ENCODE peak calls at places on chromosomes 7 and 10, in nine cellular contexts. P is adrenal gland; S is foreskin fibroblast; L is CD8-positive, alpha-beta T cell; M is Calu3; A is dorsolateral prefrontal cortex; K is OCI-LY7; O is mesothelial cell of epicardium; E is epithelial cell of esophagus. F is an unnamed sample.

GRCh38 chr10:101223274-101224059 is 5.8 kb downstream of the LBX1 start:
- DNase-seq in P (no peak), S (no peak), L (no peak), M (no peak), A (no peak), K (no peak), O (no peak), E (no peak), F (no peak)

GRCh38 chr7:6375346-6376101 is 72.2 kb downstream of the DAGLB start:
- DNase-seq in P (no peak), S (no peak), L (no peak), M (no peak), A (no peak), K (peak), O (no peak), E (no peak), F (no peak)

GRCh38 chr10:12419279-12419847 is 70.0 kb downstream of the CAMK1D start:
- DNase-seq in P (no peak), S (peak), L (peak), M (peak), A (no peak), K (no peak), O (no peak), E (peak), F (no peak)

GRCh38 chr7:26440993-26441636 is 149.5 kb downstream of the SNX10 start:
- DNase-seq in P (no peak), S (no peak), L (no peak), M (no peak), A (no peak), K (no peak), O (peak), E (no peak), F (no peak)

GRCh38 chr7:99699946-99700345 is 20.1 kb upstream of the CYP3A5 start:
- DNase-seq in P (no peak), S (no peak), L (no peak), M (no peak), A (no peak), K (no peak), O (no peak), E (no peak), F (no peak)

GRCh38 chr10:100747061-100747825 is 1.9 kb downstream of the PAX2 start:
- DNase-seq in P (no peak), S (no peak), L (no peak), M (no peak), A (no peak), K (no peak), O (no peak), E (no peak), F (no peak)

GRCh38 chr10:116185199-116185598 is 87.8 kb downstream of the GFRA1 start:
- DNase-seq in P (no peak), S (no peak), L (no peak), M (no peak), A (no peak), K (no peak), O (no peak), E (no peak), F (no peak)

GRCh38 chr10:48612241-48612943 is 7.5 kb upstream of the ARHGAP22 start:
- DNase-seq in P (no peak), S (peak), L (no peak), M (no peak), A (no peak), K (no peak), O (no peak), E (no peak), F (no peak)

GRCh38 chr10:101817542-101818118 is 614 bp downstream of the OGA start:
- DNase-seq in P (peak), S (peak), L (no peak), M (peak), A (peak), K (peak), O (no peak), E (peak), F (no peak)

GRCh38 chr7:68994841-68995240 is 603.4 kb upstream of the AUTS2 start:
- DNase-seq in P (no peak), S (no peak), L (no peak), M (no peak), A (no peak), K (no peak), O (no peak), E (no peak), F (no peak)

GRCh38 chr10:35639651-35640311 is 2.3 kb downstream of the FZD8 start:
- DNase-seq in P (no peak), S (no peak), L (no peak), M (no peak), A (no peak), K (no peak), O (peak), E (peak), F (peak)

GRCh38 chr7:95690367-95690947 is 81.9 kb upstream of the DYNC1I1 start:
- DNase-seq in P (peak), S (peak), L (no peak), M (peak), A (no peak), K (peak), O (no peak), E (peak), F (no peak)

GRCh38 chr10:116828121-116828520 is 21.2 kb upstream of the ENO4 start:
- DNase-seq in P (no peak), S (no peak), L (no peak), M (no peak), A (no peak), K (no peak), O (no peak), E (no peak), F (no peak)

GRCh38 chr7:95199779-95200558 is 124.4 kb downstream of the PON1 start:
- DNase-seq in P (peak), S (peak), L (no peak), M (peak), A (peak), K (peak), O (no peak), E (peak), F (no peak)

GRCh38 chr7:158362912-158363905 is 224.4 kb downstream of the PTPRN2 start:
- DNase-seq in P (no peak), S (no peak), L (no peak), M (no peak), A (no peak), K (no peak), O (no peak), E (no peak), F (peak)

GRCh38 chr10:43193496-43194080 is 55.3 kb downstream of the CSGALNACT2 start:
- DNase-seq in P (no peak), S (no peak), L (no peak), M (no peak), A (no peak), K (no peak), O (no peak), E (no peak), F (no peak)

GRCh38 chr10:59006511-59007306 is 169.7 kb upstream of the PHYHIPL start:
- DNase-seq in P (peak), S (peak), L (no peak), M (peak), A (no peak), K (no peak), O (no peak), E (peak), F (no peak)

GRCh38 chr10:110918269-110918632 is 729 bp downstream of the BBIP1 start:
- DNase-seq in P (no peak), S (peak), L (peak), M (peak), A (peak), K (no peak), O (peak), E (peak), F (no peak)

GRCh38 chr10:100008708-100009282 is 952 bp downstream of the DNMBP start:
- DNase-seq in P (no peak), S (no peak), L (no peak), M (no peak), A (no peak), K (peak), O (no peak), E (peak), F (no peak)

GRCh38 chr7:55545496-55545895 is 26.8 kb downstream of the VOPP1 start:
- DNase-seq in P (peak), S (peak), L (no peak), M (no peak), A (peak), K (no peak), O (no peak), E (peak), F (no peak)

GRCh38 chr7:23471090-23471859 is 984 bp upstream of the IGF2BP3 start:
- DNase-seq in P (no peak), S (peak), L (no peak), M (peak), A (no peak), K (peak), O (peak), E (peak), F (peak)

GRCh38 chr10:48656928-48657327 is 27.7 kb upstream of the WDFY4 start:
- DNase-seq in P (no peak), S (no peak), L (no peak), M (no peak), A (no peak), K (no peak), O (no peak), E (no peak), F (no peak)

GRCh38 chr10:124316316-124316715 is 102.4 kb downstream of the OAT start:
- DNase-seq in P (no peak), S (no peak), L (no peak), M (no peak), A (no peak), K (no peak), O (no peak), E (no peak), F (no peak)

GRCh38 chr7:43569424-43569823 is 13.5 kb upstream of the STK17A start:
- DNase-seq in P (no peak), S (peak), L (no peak), M (no peak), A (no peak), K (no peak), O (no peak), E (peak), F (no peak)

GRCh38 chr10:43825421-43825820 is 176.7 kb upstream of the ZNF32 start:
- DNase-seq in P (no peak), S (no peak), L (no peak), M (no peak), A (no peak), K (no peak), O (no peak), E (no peak), F (no peak)

DNA sequence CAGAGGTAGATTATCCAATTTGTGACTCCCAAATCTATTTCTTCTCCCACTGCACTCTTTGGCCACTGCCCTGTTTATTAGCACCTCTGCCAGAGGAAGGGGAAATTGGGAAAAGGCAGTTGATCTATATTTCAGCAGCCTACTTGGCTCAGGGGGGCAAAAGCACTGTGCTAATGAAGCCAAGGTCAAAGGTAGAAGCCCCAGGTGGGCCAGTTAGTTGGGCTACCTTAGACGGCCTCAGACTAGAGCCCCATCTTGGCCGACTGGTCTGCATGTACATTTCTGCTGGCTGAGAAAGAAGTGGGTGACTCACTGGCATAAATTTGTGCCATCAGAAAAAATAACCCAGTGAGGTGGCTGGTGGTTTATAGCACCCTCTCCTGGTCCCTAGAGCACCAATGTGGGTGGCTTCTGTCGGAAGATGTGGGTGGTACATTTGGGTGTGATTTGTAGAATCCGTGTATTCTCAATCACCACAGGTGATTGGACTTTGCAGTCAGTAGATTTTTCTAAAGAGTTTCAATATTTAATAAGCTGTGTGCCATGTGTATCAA is 293.3 kb upstream of the MKI67 start:
- DNase-seq in P (no peak), S (no peak), L (no peak), M (no peak), A (no peak), K (no peak), O (no peak), E (no peak), F (no peak)
- TF ChIP-seq CTCF in P (no peak), S (no peak), L (no peak), M (no peak), A (no peak), K (no peak), O (no peak), E (no peak), F (no peak)

GRCh38 chr10:77967611-77968022 is 41.1 kb upstream of the DLG5 start:
- DNase-seq in P (no peak), S (no peak), L (no peak), M (no peak), A (no peak), K (no peak), O (no peak), E (no peak), F (peak)

GRCh38 chr10:77962350-77963146 is 36.0 kb upstream of the DLG5 start:
- DNase-seq in P (no peak), S (no peak), L (no peak), M (no peak), A (no peak), K (no peak), O (no peak), E (no peak), F (no peak)

GRCh38 chr10:77963901-77964300 is 37.3 kb upstream of the DLG5 start:
- DNase-seq in P (no peak), S (no peak), L (no peak), M (no peak), A (no peak), K (no peak), O (no peak), E (no peak), F (no peak)

GRCh38 chr10:77961668-77962067 is 35.1 kb upstream of the DLG5 start:
- DNase-seq in P (no peak), S (no peak), L (no peak), M (no peak), A (no peak), K (no peak), O (no peak), E (no peak), F (no peak)

DNA sequence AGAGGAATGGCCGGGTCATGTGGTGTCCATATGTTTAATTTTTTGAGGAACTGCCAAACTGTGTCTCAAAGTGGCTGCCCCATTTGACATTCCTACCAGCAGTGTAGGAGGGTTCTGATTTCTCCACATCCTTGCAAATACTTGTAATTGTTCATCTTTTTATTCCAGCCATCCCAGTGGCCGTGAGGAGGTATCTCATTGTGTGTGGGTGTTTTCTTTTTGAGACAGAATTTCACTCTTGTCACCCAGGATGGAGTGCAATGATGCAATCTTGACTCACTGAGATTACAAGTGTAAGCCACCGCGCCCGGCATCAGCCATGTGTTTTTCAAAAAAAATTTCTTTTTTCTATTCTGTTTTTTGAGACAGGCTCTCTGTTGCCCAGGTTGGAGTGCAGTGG is 38.7 kb upstream of the DLG5 start:
- DNase-seq in P (peak), S (peak), L (no peak), M (no peak), A (no peak), K (no peak), O (no peak), E (peak), F (no peak)
- TF ChIP-seq CTCF in P (no peak), S (peak), L (no peak), M (no peak), A (no peak), K (no peak), O (no peak), E (no peak), F (no peak)

GRCh38 chr10:109866168-109866994 is 56.9 kb downstream of the XPNPEP1 start:
- DNase-seq in P (peak), S (no peak), L (no peak), M (no peak), A (no peak), K (peak), O (no peak), E (no peak), F (no peak)
- TF ChIP-seq CTCF in P (no peak), S (peak), L (no peak), M (peak), A (no peak), K (peak), O (peak), E (peak), F (peak)

DNA sequence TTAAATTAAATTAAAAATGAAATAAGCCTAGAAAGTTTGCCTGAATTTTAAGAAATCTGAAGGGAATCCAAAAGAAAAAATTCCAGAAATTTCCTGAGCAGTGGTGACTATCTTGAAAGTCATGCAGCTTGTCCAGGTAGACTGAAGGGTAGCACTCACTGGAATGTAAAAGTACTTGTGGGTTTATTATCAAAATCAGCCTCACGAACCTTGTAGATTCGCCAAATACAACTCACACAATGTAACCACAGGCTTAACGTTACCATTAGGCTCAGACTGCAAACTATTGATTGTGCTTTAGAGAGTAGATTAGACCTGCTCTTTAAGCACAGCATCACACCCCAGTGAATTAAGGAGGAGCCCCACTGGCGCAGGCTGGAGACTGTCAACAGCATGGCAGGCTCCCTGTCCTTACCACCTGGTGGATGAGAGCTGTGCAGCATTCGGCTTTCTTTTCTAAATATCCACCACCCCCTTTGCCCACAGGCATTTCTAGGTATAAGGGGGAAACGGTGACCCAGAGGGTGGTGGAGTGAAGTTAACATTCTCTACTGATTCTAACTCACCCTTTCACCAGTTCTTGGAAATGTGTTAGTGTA is 56.7 kb downstream of the GSDME start:
- DNase-seq in P (no peak), S (no peak), L (no peak), M (no peak), A (no peak), K (no peak), O (no peak), E (no peak), F (no peak)
- TF ChIP-seq CTCF in P (no peak), S (no peak), L (no peak), M (no peak), A (no peak), K (no peak), O (no peak), E (no peak), F (no peak)

DNA sequence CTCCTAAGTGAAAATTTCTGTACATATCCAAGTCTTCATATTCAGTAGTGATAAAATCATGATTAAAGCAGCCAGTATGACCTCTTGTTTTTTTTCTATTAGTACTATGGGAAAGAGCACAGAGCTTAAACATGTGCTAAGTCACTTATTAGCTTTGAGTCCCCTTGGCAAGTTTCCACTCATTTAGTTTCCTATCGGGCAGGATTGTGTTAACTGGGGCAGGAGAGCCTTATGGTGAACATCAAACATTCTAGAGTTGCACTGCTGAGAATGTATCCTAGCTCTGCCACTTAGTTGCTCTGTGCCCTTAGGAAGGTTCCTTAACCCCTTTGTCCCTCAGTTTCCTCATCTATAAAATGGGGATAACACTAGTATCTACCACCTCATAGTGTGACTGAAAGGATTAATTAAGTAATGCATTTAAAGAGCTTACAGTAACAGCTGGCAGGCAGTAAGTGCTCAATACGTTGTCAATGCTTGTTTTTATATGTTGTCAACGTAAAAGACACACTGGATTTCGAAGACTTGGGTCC is 117.6 kb downstream of the DOCK4 start:
- DNase-seq in P (no peak), S (no peak), L (no peak), M (no peak), A (no peak), K (no peak), O (no peak), E (no peak), F (no peak)
- TF ChIP-seq CTCF in P (no peak), S (no peak), L (no peak), M (no peak), A (no peak), K (no peak), O (no peak), E (no peak), F (no peak)

GRCh38 chr10:133275683-133276092 is 980 bp downstream of the ADAM8 start:
- DNase-seq in P (no peak), S (no peak), L (no peak), M (peak), A (no peak), K (peak), O (no peak), E (peak), F (no peak)
- TF ChIP-seq CTCF in P (no peak), S (no peak), L (no peak), M (no peak), A (no peak), K (peak), O (no peak), E (no peak), F (no peak)

GRCh38 chr7:33459340-33459751 is 330.0 kb downstream of the BBS9 start:
- DNase-seq in P (no peak), S (peak), L (no peak), M (peak), A (no peak), K (peak), O (no peak), E (peak), F (no peak)
- TF ChIP-seq CTCF in P (no peak), S (peak), L (no peak), M (peak), A (no peak), K (peak), O (peak), E (peak), F (peak)